ENCODE peak calls at places on chromosomes 16 and 17, in four cellular contexts. P is GM12891, R is H1, M is HepG2. K is an unnamed sample.

GRCh38 chr16:83366228-83366627 is 441.6 kb upstream of the HSBP1 start:
- DNase-seq in R (no peak), P (no peak), M (no peak), K (no peak)

GRCh38 chr17:3659541-3660111 is 8.8 kb downstream of the TAX1BP3 start:
- DNase-seq in P (no peak), M (no peak), R (no peak), K (no peak)

GRCh38 chr17:33972756-33973155 is 282.3 kb upstream of the CCL2 start:
- DNase-seq in M (no peak), R (no peak), P (no peak), K (no peak)

GRCh38 chr17:72661093-72661944 is 431.2 kb downstream of the SLC39A11 start:
- DNase-seq in M (peak), R (no peak), P (no peak), K (no peak)

GRCh38 chr16:52497067-52497816 is 49.7 kb downstream of the TOX3 start:
- DNase-seq in R (no peak), P (no peak), M (peak), K (no peak)

GRCh38 chr16:57178793-57179212 is 7.0 kb downstream of the PSME3IP1 start:
- DNase-seq in R (no peak), P (no peak), M (peak), K (no peak)

GRCh38 chr17:72985882-72986720 is 106.4 kb downstream of the SLC39A11 start:
- DNase-seq in M (peak), R (peak), P (peak), K (peak)

GRCh38 chr16:75238853-75239371 is 12.5 kb downstream of the BCAR1 start:
- DNase-seq in P (peak), M (peak), R (no peak), K (no peak)

GRCh38 chr16:49356728-49357488 is 16.7 kb upstream of the C16orf78 start:
- DNase-seq in M (no peak), P (no peak), R (no peak), K (no peak)

GRCh38 chr16:59848314-59848713 is 1114.2 kb upstream of the GOT2 start:
- DNase-seq in P (no peak), M (no peak), R (no peak), K (no peak)

GRCh38 chr17:43536236-43537088 is 9.7 kb downstream of the ETV4 start:
- DNase-seq in R (no peak), P (no peak), M (no peak), K (no peak)

GRCh38 chr17:6297960-6298359 is 137.0 kb downstream of the AIPL1 start:
- DNase-seq in P (no peak), R (no peak), M (no peak), K (no peak)

GRCh38 chr16:17130733-17131132 is 340.0 kb downstream of the XYLT1 start:
- DNase-seq in P (no peak), R (no peak), M (no peak), K (no peak)

GRCh38 chr16:85124636-85125346 is 12.5 kb upstream of the CIBAR2 start:
- DNase-seq in P (no peak), M (no peak), R (no peak), K (no peak)

GRCh38 chr17:49414271-49414621 is 436 bp downstream of the PHB1 start:
- DNase-seq in P (no peak), M (no peak), R (no peak), K (no peak)

GRCh38 chr17:66508896-66509843 is 206.8 kb downstream of the PRKCA start:
- DNase-seq in M (no peak), P (no peak), R (no peak), K (no peak)

GRCh38 chr16:58110590-58111330 is 18.4 kb downstream of the CFAP20 start:
- DNase-seq in M (no peak), P (no peak), R (no peak), K (no peak)

GRCh38 chr16:12758031-12758669 is 45.5 kb downstream of the CPPED1 start:
- DNase-seq in P (no peak), M (no peak), R (no peak), K (no peak)

GRCh38 chr17:75536401-75536800 is 10.9 kb downstream of the LLGL2 start:
- DNase-seq in P (no peak), M (no peak), R (no peak), K (no peak)

GRCh38 chr17:16924701-16925440 is 47.0 kb downstream of the TNFRSF13B start:
- DNase-seq in R (no peak), P (no peak), M (no peak), K (no peak)

GRCh38 chr16:20944861-20945390 is 44.4 kb downstream of the LYRM1 start:
- DNase-seq in R (no peak), P (no peak), M (peak), K (no peak)

GRCh38 chr16:28513484-28514181 is 7.0 kb upstream of the IL27 start:
- DNase-seq in R (no peak), M (peak), P (no peak), K (no peak)

GRCh38 chr17:8904201-8904600 is 36.7 kb upstream of the PIK3R6 start:
- DNase-seq in M (no peak), P (no peak), R (no peak), K (no peak)

GRCh38 chr16:73092236-73092781 is 44.4 kb upstream of the ZFHX3 start:
- DNase-seq in R (no peak), P (no peak), M (peak), K (no peak)

GRCh38 chr16:11245988-11246387 is 10.0 kb downstream of the SOCS1 start:
- DNase-seq in P (no peak), R (no peak), M (no peak), K (no peak)

GRCh38 chr17:46783031-46783593 is 35.4 kb downstream of the WNT3 start:
- DNase-seq in P (no peak), R (no peak), M (peak), K (no peak)

GRCh38 chr17:17682293-17682736 is 1.1 kb downstream of the RAI1 start:
- DNase-seq in M (no peak), R (no peak), P (no peak), K (peak)

GRCh38 chr16:70754371-70754770 is 46.6 kb downstream of the VAC14 start:
- DNase-seq in P (no peak), M (no peak), R (no peak), K (no peak)

GRCh38 chr17:57634713-57635465 is 110.2 kb downstream of the CCDC182 start:
- DNase-seq in P (no peak), M (no peak), R (no peak), K (no peak)

GRCh38 chr17:57468932-57469775 is 212.8 kb downstream of the MSI2 start:
- DNase-seq in P (no peak), R (no peak), M (peak), K (no peak)

GRCh38 chr16:85395913-85396878 is 216.9 kb upstream of the GSE1 start:
- DNase-seq in R (no peak), P (no peak), M (no peak), K (no peak)

GRCh38 chr16:89917773-89918452 is 749 bp upstream of the MC1R start:
- DNase-seq in M (peak), R (no peak), P (peak), K (peak)

GRCh38 chr17:2222901-2223616 is 80.5 kb downstream of the SMG6 start:
- DNase-seq in P (no peak), R (no peak), M (no peak), K (no peak)

GRCh38 chr16:67946128-67946569 is 2.2 kb upstream of the LCAT start:
- DNase-seq in P (no peak), M (no peak), R (no peak), K (no peak)

GRCh38 chr16:67944690-67945391 is 921 bp upstream of the LCAT start:
- DNase-seq in M (no peak), P (no peak), R (no peak), K (no peak)

GRCh38 chr16:67945392-67945933 is 1.5 kb upstream of the LCAT start:
- DNase-seq in R (no peak), M (no peak), P (no peak), K (no peak)

GRCh38 chr16:67948015-67948414 is 4.1 kb upstream of the LCAT start:
- DNase-seq in M (no peak), R (no peak), P (no peak), K (no peak)

DNA sequence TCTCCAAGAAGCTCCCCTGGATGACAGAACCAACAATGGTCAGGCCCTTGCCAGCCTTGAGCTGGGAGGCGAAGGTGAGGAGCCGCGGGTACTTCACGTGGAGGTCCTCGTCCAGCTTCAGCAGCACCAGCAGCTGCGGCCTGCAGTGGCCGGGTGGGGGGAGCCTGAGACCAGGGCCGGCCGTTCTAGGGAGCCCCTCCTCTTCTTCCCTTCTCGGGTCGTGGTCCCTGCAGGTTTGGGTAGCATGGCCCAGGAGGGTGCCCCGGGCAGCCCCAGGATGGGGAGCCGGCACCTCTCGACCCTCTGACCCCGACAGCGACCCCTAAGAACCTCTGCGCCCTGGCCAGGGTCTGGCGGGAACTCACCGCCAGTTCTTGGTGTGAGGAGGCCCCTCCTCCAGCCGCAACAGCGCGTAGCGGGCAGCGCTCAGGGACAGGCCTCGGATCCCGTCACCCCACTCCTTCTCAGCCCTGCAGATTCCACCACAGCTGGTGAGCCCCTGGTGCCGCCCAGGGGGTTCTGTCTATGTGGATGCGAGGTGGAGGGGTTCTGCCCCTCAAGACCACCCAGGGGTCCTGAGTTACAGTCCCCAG is 3.1 kb upstream of the LCAT start:
- DNase-seq in R (no peak), P (no peak), M (no peak), K (no peak)
- TF ChIP-seq TAF1 in R (no peak), P (no peak), M (no peak), K (no peak)

GRCh38 chr17:76640550-76641380 is 2.8 kb downstream of the ST6GALNAC1 start:
- DNase-seq in M (no peak), P (no peak), R (no peak), K (no peak)
- TF ChIP-seq POLR2AphosphoS5 in M (no peak), P (no peak), R (no peak), K (no peak)

GRCh38 chr17:81832608-81833159 is 407 bp downstream of the MCRIP1 start:
- DNase-seq in M (no peak), R (no peak), P (no peak), K (no peak)
- TF ChIP-seq POLR2A in M (no peak), R (no peak), P (no peak), K (no peak)

GRCh38 chr17:42271277-42271922 is 4.8 kb downstream of the STAT5B start:
- DNase-seq in R (no peak), M (no peak), P (no peak), K (no peak)
- TF ChIP-seq TAF1 in R (no peak), M (no peak), P (no peak), K (no peak)

GRCh38 chr17:81387235-81388060 is 7.8 kb upstream of the BAHCC1 start:
- DNase-seq in P (peak), M (no peak), R (no peak), K (peak)

GRCh38 chr17:81390029-81390428 is 5.2 kb upstream of the BAHCC1 start:
- DNase-seq in R (no peak), P (no peak), M (no peak), K (no peak)

GRCh38 chr17:81388091-81388611 is 7.1 kb upstream of the BAHCC1 start:
- DNase-seq in R (no peak), M (no peak), P (no peak), K (no peak)

GRCh38 chr17:81389585-81389984 is 5.7 kb upstream of the BAHCC1 start:
- DNase-seq in M (no peak), P (no peak), R (no peak), K (no peak)

DNA sequence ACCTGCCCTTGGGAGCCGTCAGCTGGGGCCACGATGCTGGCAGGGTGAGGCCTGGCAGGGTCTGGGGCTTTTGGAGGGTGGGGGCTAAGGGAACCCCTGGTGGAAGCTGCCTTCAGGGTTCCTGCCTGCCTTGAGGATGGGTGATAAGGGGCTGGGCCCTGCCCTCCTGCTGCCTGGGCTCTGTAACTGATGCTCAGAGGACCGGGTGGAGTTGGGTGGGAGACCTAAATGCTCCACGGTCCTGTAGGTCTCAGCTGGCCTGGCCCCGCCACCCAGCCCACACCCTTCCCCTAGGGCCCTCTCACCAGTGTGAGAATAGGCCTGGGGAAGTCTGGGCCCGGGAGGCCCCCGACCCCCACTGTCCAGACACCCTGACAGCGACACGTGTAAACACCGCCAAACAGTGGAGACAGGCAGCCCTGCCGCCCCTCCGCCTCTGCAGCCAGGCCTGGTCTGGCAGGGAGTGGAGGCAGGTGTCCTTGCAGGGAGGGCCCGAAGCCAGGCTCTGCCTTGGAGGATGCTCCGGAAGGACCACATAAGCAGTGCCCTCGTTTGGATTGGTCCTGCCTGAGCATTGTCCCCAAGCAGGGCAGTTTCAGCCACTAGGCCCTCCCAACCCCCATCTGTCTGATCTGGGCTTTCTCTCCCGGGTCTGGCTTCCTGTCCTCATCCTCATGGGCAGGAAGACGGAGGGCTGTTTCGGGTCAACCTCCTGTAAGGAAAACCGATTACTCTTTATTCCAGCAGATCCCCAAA is 6.5 kb upstream of the BAHCC1 start:
- DNase-seq in P (no peak), M (peak), R (no peak), K (no peak)
- TF ChIP-seq POLR2AphosphoS5 in P (no peak), M (no peak), R (no peak), K (no peak)

GRCh38 chr16:69566437-69567030 is 768 bp downstream of the NFAT5 start:
- DNase-seq in M (peak), R (no peak), P (peak), K (peak)

GRCh38 chr16:69563605-69564580 is 1.9 kb upstream of the NFAT5 start:
- DNase-seq in M (peak), R (no peak), P (no peak), K (peak)

GRCh38 chr16:69564845-69565610 is 738 bp upstream of the NFAT5 start:
- DNase-seq in R (no peak), M (no peak), P (no peak), K (no peak)

GRCh38 chr16:69567031-69567680 is 1.4 kb downstream of the NFAT5 start:
- DNase-seq in M (peak), P (no peak), R (no peak), K (no peak)

GRCh38 chr16:69565611-69566436 is at the start of gene NFAT5:
- DNase-seq in R (peak), P (peak), M (peak), K (peak)
- TF ChIP-seq POLR2A in R (peak), P (peak), M (peak), K (peak)

DNA sequence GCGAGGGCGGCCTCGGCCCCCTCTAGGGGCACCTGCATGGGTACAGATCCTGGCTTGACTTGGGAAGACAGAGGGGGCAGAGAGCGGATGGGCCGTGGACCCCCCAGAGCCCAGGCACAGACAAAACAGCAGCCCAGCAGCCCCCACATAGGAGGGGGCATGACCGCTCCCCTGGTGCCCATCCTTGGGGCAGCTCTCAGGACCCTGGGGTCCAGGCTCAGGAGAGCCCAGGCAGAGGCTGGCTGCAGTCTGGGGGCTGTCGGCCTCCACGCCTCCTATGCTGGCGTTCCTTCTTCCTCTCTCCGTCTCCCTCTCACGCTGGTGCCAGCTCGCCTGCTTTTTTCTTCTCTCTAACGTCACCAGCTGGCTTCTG is at the start of gene GPR179:
- DNase-seq in M (no peak), P (no peak), R (no peak), K (no peak)
- TF ChIP-seq TAF1 in M (no peak), P (no peak), R (no peak), K (no peak)

GRCh38 chr17:38418069-38418692 is 10.1 kb upstream of the ARHGAP23 start:
- DNase-seq in M (no peak), P (no peak), R (no peak), K (no peak)

GRCh38 chr17:38417210-38417951 is 10.9 kb upstream of the ARHGAP23 start:
- DNase-seq in R (no peak), P (no peak), M (no peak), K (no peak)

GRCh38 chr17:38416840-38417209 is 11.4 kb upstream of the ARHGAP23 start:
- DNase-seq in M (no peak), P (no peak), R (no peak), K (no peak)

GRCh38 chr17:38418693-38419507 is 9.4 kb upstream of the ARHGAP23 start:
- DNase-seq in R (no peak), P (no peak), M (no peak), K (no peak)

GRCh38 chr17:38415250-38416194 is 12.7 kb upstream of the ARHGAP23 start:
- DNase-seq in R (no peak), P (no peak), M (peak), K (no peak)
- TF ChIP-seq POLR2AphosphoS5 in R (no peak), P (no peak), M (peak), K (no peak)

DNA sequence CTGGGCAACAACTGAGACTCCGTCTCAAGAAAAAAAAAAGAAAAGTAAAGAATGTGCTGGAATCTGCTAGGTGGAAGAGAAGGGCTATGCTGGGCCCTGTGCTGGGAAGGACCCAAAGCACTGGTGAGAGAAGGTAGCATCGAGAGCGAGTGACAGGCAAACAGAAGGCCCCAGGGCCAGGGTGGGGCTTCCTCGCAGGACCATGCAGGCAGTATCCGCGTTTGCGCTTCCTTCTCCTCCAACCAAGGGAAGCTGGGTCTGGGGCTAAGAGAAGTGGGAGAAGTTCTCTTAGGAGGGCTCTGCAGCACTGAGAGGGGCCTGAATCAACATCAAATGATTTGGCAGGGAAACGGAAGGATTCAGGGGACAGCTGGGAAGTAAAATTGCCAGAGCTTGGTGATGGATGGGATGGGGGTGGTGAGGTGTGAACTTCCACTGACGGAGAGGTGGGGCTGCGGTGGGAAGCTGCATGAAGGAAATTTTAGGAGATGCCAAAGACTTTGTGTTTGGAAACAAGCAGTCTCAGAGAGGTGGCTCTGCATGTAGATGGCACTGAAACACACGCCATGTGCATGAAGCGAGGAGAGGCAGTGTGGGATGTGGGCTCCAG is 5.2 kb upstream of the ECI1 start:
- DNase-seq in P (no peak), R (no peak), M (no peak), K (no peak)
- TF ChIP-seq POLR2A in P (no peak), R (no peak), M (no peak), K (no peak)

GRCh38 chr16:66275795-66276428 is 90.6 kb upstream of the CDH5 start:
- DNase-seq in P (no peak), M (peak), R (peak), K (no peak)

GRCh38 chr16:66273036-66273435 is 93.5 kb upstream of the CDH5 start:
- DNase-seq in M (no peak), R (no peak), P (no peak), K (no peak)

GRCh38 chr16:66274335-66275110 is 92.0 kb upstream of the CDH5 start:
- DNase-seq in M (peak), P (no peak), R (no peak), K (no peak)

GRCh38 chr16:66272461-66272860 is 94.0 kb upstream of the CDH5 start:
- DNase-seq in M (no peak), R (no peak), P (no peak), K (no peak)

GRCh38 chr16:66273644-66274334 is 92.7 kb upstream of the CDH5 start:
- DNase-seq in P (no peak), R (no peak), M (no peak), K (no peak)
- TF ChIP-seq TAF1 in P (no peak), R (no peak), M (no peak), K (no peak)

K was measured in GM12892.